ENCODE peak calls at places on chromosomes 3 and 15, in ten cellular contexts. One of them, this sample, is unnamed.
A peak's percentile ranks its signal among the peaks of the same experiment; 100 is the strongest.

GRCh38 chr15:90194655-90195054 is 6.5 kb upstream of the SEMA4B start:
- DNase-seq in esophagus squamous epithelium: no peak
- DNase-seq in dermis microvascular lymphatic vessel endothelial cell: no peak
- DNase-seq in germinal center: no peak
- DNase-seq in gastrocnemius medialis: no peak
- DNase-seq in stimulated activated CD4-positive, alpha-beta T cell treated with anti-CD3 and anti-CD28 coated beads, Interleukin-12 subunit alpha, Interleukin-12 subunit beta, amount 100 ng/mL, for 4 hours: no peak
- DNase-seq in endothelial cell: no peak
- DNase-seq in hepatocyte: no peak
- DNase-seq in EL: no peak
- DNase-seq in WTC11: no peak
- DNase-seq in this sample: no peak

GRCh38 chr15:66786708-66787471 is 84.9 kb downstream of the SMAD6 start:
- DNase-seq in esophagus squamous epithelium: no peak
- DNase-seq in dermis microvascular lymphatic vessel endothelial cell: no peak
- DNase-seq in germinal center: no peak
- DNase-seq in gastrocnemius medialis: no peak
- DNase-seq in stimulated activated CD4-positive, alpha-beta T cell treated with anti-CD3 and anti-CD28 coated beads, Interleukin-12 subunit alpha, Interleukin-12 subunit beta, amount 100 ng/mL, for 4 hours: no peak
- DNase-seq in endothelial cell: no peak
- DNase-seq in hepatocyte: no peak
- DNase-seq in EL: no peak
- DNase-seq in WTC11: no peak
- DNase-seq in this sample: no peak

GRCh38 chr15:73881539-73882320 is 8.4 kb downstream of the TBC1D21 start:
- DNase-seq in esophagus squamous epithelium: no peak
- DNase-seq in dermis microvascular lymphatic vessel endothelial cell: no peak
- DNase-seq in germinal center: no peak
- DNase-seq in gastrocnemius medialis: no peak
- DNase-seq in stimulated activated CD4-positive, alpha-beta T cell treated with anti-CD3 and anti-CD28 coated beads, Interleukin-12 subunit alpha, Interleukin-12 subunit beta, amount 100 ng/mL, for 4 hours: no peak
- DNase-seq in endothelial cell: no peak
- DNase-seq in hepatocyte: no peak
- DNase-seq in EL: no peak
- DNase-seq in WTC11: no peak
- DNase-seq in this sample: no peak

GRCh38 chr15:33150516-33150915 is 44.0 kb downstream of the FMN1 start:
- DNase-seq in esophagus squamous epithelium: no peak
- DNase-seq in dermis microvascular lymphatic vessel endothelial cell: no peak
- DNase-seq in germinal center: no peak
- DNase-seq in gastrocnemius medialis: no peak
- DNase-seq in stimulated activated CD4-positive, alpha-beta T cell treated with anti-CD3 and anti-CD28 coated beads, Interleukin-12 subunit alpha, Interleukin-12 subunit beta, amount 100 ng/mL, for 4 hours: no peak
- DNase-seq in endothelial cell: no peak
- DNase-seq in hepatocyte: no peak
- DNase-seq in EL: no peak
- DNase-seq in WTC11: no peak
- DNase-seq in this sample: peak; percentile 80

GRCh38 chr3:38110314-38111050 is 26.4 kb downstream of the ACAA1 start:
- DNase-seq in esophagus squamous epithelium: no peak
- DNase-seq in dermis microvascular lymphatic vessel endothelial cell: no peak
- DNase-seq in germinal center: no peak
- DNase-seq in gastrocnemius medialis: no peak
- DNase-seq in stimulated activated CD4-positive, alpha-beta T cell treated with anti-CD3 and anti-CD28 coated beads, Interleukin-12 subunit alpha, Interleukin-12 subunit beta, amount 100 ng/mL, for 4 hours: no peak
- DNase-seq in endothelial cell: no peak
- DNase-seq in hepatocyte: no peak
- DNase-seq in EL: no peak
- DNase-seq in WTC11: no peak
- DNase-seq in this sample: no peak

GRCh38 chr3:110344487-110344886 is 727.1 kb upstream of the NECTIN3 start:
- DNase-seq in esophagus squamous epithelium: no peak
- DNase-seq in dermis microvascular lymphatic vessel endothelial cell: no peak
- DNase-seq in germinal center: no peak
- DNase-seq in gastrocnemius medialis: no peak
- DNase-seq in stimulated activated CD4-positive, alpha-beta T cell treated with anti-CD3 and anti-CD28 coated beads, Interleukin-12 subunit alpha, Interleukin-12 subunit beta, amount 100 ng/mL, for 4 hours: no peak
- DNase-seq in endothelial cell: no peak
- DNase-seq in hepatocyte: no peak
- DNase-seq in EL: no peak
- DNase-seq in WTC11: no peak
- DNase-seq in this sample: no peak

GRCh38 chr3:122357828-122358617 is 25.0 kb downstream of the MIX23 start:
- DNase-seq in esophagus squamous epithelium: no peak
- DNase-seq in dermis microvascular lymphatic vessel endothelial cell: no peak
- DNase-seq in germinal center: no peak
- DNase-seq in gastrocnemius medialis: no peak
- DNase-seq in stimulated activated CD4-positive, alpha-beta T cell treated with anti-CD3 and anti-CD28 coated beads, Interleukin-12 subunit alpha, Interleukin-12 subunit beta, amount 100 ng/mL, for 4 hours: no peak
- DNase-seq in endothelial cell: no peak
- DNase-seq in hepatocyte: no peak
- DNase-seq in EL: no peak
- DNase-seq in WTC11: no peak
- DNase-seq in this sample: peak; percentile 76

GRCh38 chr15:39787479-39787878 is 4.8 kb upstream of the FSIP1 start:
- DNase-seq in esophagus squamous epithelium: no peak
- DNase-seq in dermis microvascular lymphatic vessel endothelial cell: peak; percentile 36
- DNase-seq in germinal center: no peak
- DNase-seq in gastrocnemius medialis: no peak
- DNase-seq in stimulated activated CD4-positive, alpha-beta T cell treated with anti-CD3 and anti-CD28 coated beads, Interleukin-12 subunit alpha, Interleukin-12 subunit beta, amount 100 ng/mL, for 4 hours: no peak
- DNase-seq in endothelial cell: no peak
- DNase-seq in hepatocyte: no peak
- DNase-seq in EL: no peak
- DNase-seq in WTC11: no peak
- DNase-seq in this sample: no peak

GRCh38 chr3:109387241-109387640 is 49.9 kb upstream of the DPPA4 start:
- DNase-seq in esophagus squamous epithelium: no peak
- DNase-seq in dermis microvascular lymphatic vessel endothelial cell: no peak
- DNase-seq in germinal center: no peak
- DNase-seq in gastrocnemius medialis: no peak
- DNase-seq in stimulated activated CD4-positive, alpha-beta T cell treated with anti-CD3 and anti-CD28 coated beads, Interleukin-12 subunit alpha, Interleukin-12 subunit beta, amount 100 ng/mL, for 4 hours: no peak
- DNase-seq in endothelial cell: no peak
- DNase-seq in hepatocyte: no peak
- DNase-seq in EL: no peak
- DNase-seq in WTC11: no peak
- DNase-seq in this sample: no peak

GRCh38 chr3:48013288-48013980 is 2.8 kb downstream of the MAP4 start:
- DNase-seq in esophagus squamous epithelium: no peak
- DNase-seq in dermis microvascular lymphatic vessel endothelial cell: peak; percentile 60
- DNase-seq in germinal center: no peak
- DNase-seq in gastrocnemius medialis: peak; percentile 61
- DNase-seq in stimulated activated CD4-positive, alpha-beta T cell treated with anti-CD3 and anti-CD28 coated beads, Interleukin-12 subunit alpha, Interleukin-12 subunit beta, amount 100 ng/mL, for 4 hours: no peak
- DNase-seq in endothelial cell: no peak
- DNase-seq in hepatocyte: peak; percentile 63
- DNase-seq in EL: peak; percentile 75
- DNase-seq in WTC11: no peak
- DNase-seq in this sample: peak; percentile 61

GRCh38 chr3:150158974-150159625 is 188.4 kb upstream of the PFN2 start:
- DNase-seq in esophagus squamous epithelium: no peak
- DNase-seq in dermis microvascular lymphatic vessel endothelial cell: no peak
- DNase-seq in germinal center: no peak
- DNase-seq in gastrocnemius medialis: no peak
- DNase-seq in stimulated activated CD4-positive, alpha-beta T cell treated with anti-CD3 and anti-CD28 coated beads, Interleukin-12 subunit alpha, Interleukin-12 subunit beta, amount 100 ng/mL, for 4 hours: no peak
- DNase-seq in endothelial cell: no peak
- DNase-seq in hepatocyte: no peak
- DNase-seq in EL: peak; percentile 56
- DNase-seq in WTC11: no peak
- DNase-seq in this sample: no peak

GRCh38 chr15:33756950-33757349 is 211.3 kb upstream of the CHRM5 start:
- DNase-seq in esophagus squamous epithelium: no peak
- DNase-seq in dermis microvascular lymphatic vessel endothelial cell: no peak
- DNase-seq in germinal center: no peak
- DNase-seq in gastrocnemius medialis: no peak
- DNase-seq in stimulated activated CD4-positive, alpha-beta T cell treated with anti-CD3 and anti-CD28 coated beads, Interleukin-12 subunit alpha, Interleukin-12 subunit beta, amount 100 ng/mL, for 4 hours: no peak
- DNase-seq in endothelial cell: no peak
- DNase-seq in hepatocyte: no peak
- DNase-seq in EL: no peak
- DNase-seq in WTC11: no peak
- DNase-seq in this sample: no peak

GRCh38 chr3:189838291-189838690 is 207.1 kb downstream of the TP63 start:
- DNase-seq in esophagus squamous epithelium: no peak
- DNase-seq in dermis microvascular lymphatic vessel endothelial cell: no peak
- DNase-seq in germinal center: no peak
- DNase-seq in gastrocnemius medialis: no peak
- DNase-seq in stimulated activated CD4-positive, alpha-beta T cell treated with anti-CD3 and anti-CD28 coated beads, Interleukin-12 subunit alpha, Interleukin-12 subunit beta, amount 100 ng/mL, for 4 hours: no peak
- DNase-seq in endothelial cell: no peak
- DNase-seq in hepatocyte: no peak
- DNase-seq in EL: no peak
- DNase-seq in WTC11: no peak
- DNase-seq in this sample: no peak

GRCh38 chr15:47196057-47196456 is 521.2 kb upstream of the SEMA6D start:
- DNase-seq in esophagus squamous epithelium: no peak
- DNase-seq in dermis microvascular lymphatic vessel endothelial cell: peak; percentile 83
- DNase-seq in germinal center: peak; percentile 18
- DNase-seq in gastrocnemius medialis: peak; percentile 57
- DNase-seq in stimulated activated CD4-positive, alpha-beta T cell treated with anti-CD3 and anti-CD28 coated beads, Interleukin-12 subunit alpha, Interleukin-12 subunit beta, amount 100 ng/mL, for 4 hours: peak; percentile 28
- DNase-seq in endothelial cell: peak; percentile 82
- DNase-seq in hepatocyte: peak; percentile 90
- DNase-seq in EL: peak; percentile 66
- DNase-seq in WTC11: peak; percentile 83
- DNase-seq in this sample: peak; percentile 73

GRCh38 chr3:2578560-2578959 is 479.9 kb downstream of the CNTN4 start:
- DNase-seq in esophagus squamous epithelium: no peak
- DNase-seq in dermis microvascular lymphatic vessel endothelial cell: no peak
- DNase-seq in germinal center: no peak
- DNase-seq in gastrocnemius medialis: no peak
- DNase-seq in stimulated activated CD4-positive, alpha-beta T cell treated with anti-CD3 and anti-CD28 coated beads, Interleukin-12 subunit alpha, Interleukin-12 subunit beta, amount 100 ng/mL, for 4 hours: no peak
- DNase-seq in endothelial cell: no peak
- DNase-seq in hepatocyte: peak; percentile 30
- DNase-seq in EL: no peak
- DNase-seq in WTC11: no peak
- DNase-seq in this sample: no peak

GRCh38 chr3:67077656-67078055 is 79.5 kb downstream of the KBTBD8 start:
- DNase-seq in esophagus squamous epithelium: no peak
- DNase-seq in dermis microvascular lymphatic vessel endothelial cell: no peak
- DNase-seq in germinal center: no peak
- DNase-seq in gastrocnemius medialis: no peak
- DNase-seq in stimulated activated CD4-positive, alpha-beta T cell treated with anti-CD3 and anti-CD28 coated beads, Interleukin-12 subunit alpha, Interleukin-12 subunit beta, amount 100 ng/mL, for 4 hours: no peak
- DNase-seq in endothelial cell: no peak
- DNase-seq in hepatocyte: no peak
- DNase-seq in EL: no peak
- DNase-seq in WTC11: no peak
- DNase-seq in this sample: no peak

GRCh38 chr3:130748520-130748919 is 1.9 kb upstream of the PIK3R4 start:
- DNase-seq in esophagus squamous epithelium: no peak
- DNase-seq in dermis microvascular lymphatic vessel endothelial cell: peak; percentile 2
- DNase-seq in germinal center: no peak
- DNase-seq in gastrocnemius medialis: no peak
- DNase-seq in stimulated activated CD4-positive, alpha-beta T cell treated with anti-CD3 and anti-CD28 coated beads, Interleukin-12 subunit alpha, Interleukin-12 subunit beta, amount 100 ng/mL, for 4 hours: no peak
- DNase-seq in endothelial cell: no peak
- DNase-seq in hepatocyte: no peak
- DNase-seq in EL: no peak
- DNase-seq in WTC11: no peak
- DNase-seq in this sample: no peak

GRCh38 chr3:194093822-194094221 is 42.1 kb upstream of the HES1 start:
- DNase-seq in esophagus squamous epithelium: no peak
- DNase-seq in dermis microvascular lymphatic vessel endothelial cell: no peak
- DNase-seq in germinal center: no peak
- DNase-seq in gastrocnemius medialis: no peak
- DNase-seq in stimulated activated CD4-positive, alpha-beta T cell treated with anti-CD3 and anti-CD28 coated beads, Interleukin-12 subunit alpha, Interleukin-12 subunit beta, amount 100 ng/mL, for 4 hours: no peak
- DNase-seq in endothelial cell: peak; percentile 8
- DNase-seq in hepatocyte: no peak
- DNase-seq in EL: no peak
- DNase-seq in WTC11: no peak
- DNase-seq in this sample: no peak